ENCODE peak calls at places on chromosomes 12 and 14, in five cellular contexts. T is nephron progenitor cell, N is HFF-Myc, L is HCT116, W is thoracic aorta. X is an unnamed sample.

GRCh38 chr12:61554268-61555008 is 705.8 kb upstream of the USP15 start:
- DNase-seq in T (no peak), N (no peak), L (no peak), W (no peak), X (no peak)

GRCh38 chr12:805022-805632 is 52.7 kb downstream of the WNK1 start:
- DNase-seq in T (no peak), N (no peak), L (no peak), W (no peak), X (no peak)

GRCh38 chr12:9115731-9116689 is at the start of gene A2M:
- DNase-seq in T (no peak), N (no peak), L (no peak), W (peak), X (no peak)

GRCh38 chr12:127628655-127629054 is 638.3 kb upstream of the TMEM132C start:
- DNase-seq in T (no peak), N (peak), L (no peak), W (no peak), X (no peak)

GRCh38 chr12:101697930-101698781 is 716 bp downstream of the CHPT1 start:
- DNase-seq in T (no peak), N (no peak), L (no peak), W (no peak), X (peak)

GRCh38 chr12:75533239-75533638 is 21.8 kb upstream of the KRR1 start:
- DNase-seq in T (no peak), N (no peak), L (no peak), W (no peak), X (no peak)

GRCh38 chr12:13007496-13008233 is 7.6 kb upstream of the HEBP1 start:
- DNase-seq in T (no peak), N (no peak), L (no peak), W (no peak), X (no peak)

GRCh38 chr14:93953739-93954515 is 22.4 kb downstream of the ASB2 start:
- DNase-seq in T (no peak), N (no peak), L (no peak), W (no peak), X (no peak)

GRCh38 chr14:88667555-88668273 is 104.9 kb downstream of the ZC3H14 start:
- DNase-seq in T (peak), N (peak), L (peak), W (no peak), X (peak)

GRCh38 chr14:69711065-69711464 is 55.9 kb upstream of the SRSF5 start:
- DNase-seq in T (no peak), N (no peak), L (no peak), W (no peak), X (no peak)

GRCh38 chr14:69708049-69708448 is 58.9 kb upstream of the SRSF5 start:
- DNase-seq in T (no peak), N (no peak), L (no peak), W (no peak), X (no peak)

GRCh38 chr14:69711471-69712216 is 55.3 kb upstream of the SRSF5 start:
- DNase-seq in T (no peak), N (no peak), L (no peak), W (no peak), X (no peak)

GRCh38 chr14:69710378-69710777 is 56.6 kb upstream of the SRSF5 start:
- DNase-seq in T (no peak), N (no peak), L (no peak), W (no peak), X (no peak)

GRCh38 chr14:69708586-69709169 is 58.3 kb upstream of the SRSF5 start:
- DNase-seq in T (peak), N (no peak), L (no peak), W (no peak), X (no peak)
- TF ChIP-seq CTCF in T (peak), N (peak), L (no peak), W (no peak), X (peak)

GRCh38 chr12:126347421-126347820 is 1282.2 kb downstream of the AACS start:
- DNase-seq in T (no peak), N (no peak), L (no peak), W (no peak), X (no peak)
- TF ChIP-seq CTCF in T (peak), N (peak), L (no peak), W (no peak), X (no peak)

GRCh38 chr12:2693204-2693860 is 101.4 kb upstream of the FKBP4 start:
- DNase-seq in T (no peak), N (no peak), L (peak), W (no peak), X (no peak)
- TF ChIP-seq CTCF in T (no peak), N (peak), L (no peak), W (no peak), X (no peak)

DNA sequence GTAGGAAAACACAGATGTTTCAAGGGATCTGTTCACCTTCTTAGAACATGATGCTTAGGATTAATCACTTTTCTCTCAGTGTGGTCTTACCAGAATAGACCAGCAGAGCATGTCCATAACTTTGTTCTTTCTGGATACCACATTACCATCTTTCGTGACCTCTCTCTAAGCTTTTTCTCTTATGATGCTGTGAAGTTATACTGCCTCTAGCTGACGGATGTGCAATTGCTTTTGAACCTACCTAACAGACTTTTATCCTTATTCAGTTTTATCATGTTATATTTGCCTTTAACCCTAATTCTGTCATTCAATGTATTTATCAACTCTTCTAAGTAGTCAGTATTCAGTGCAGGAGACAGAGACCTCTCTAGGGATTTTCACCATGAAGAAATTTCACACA is 246.7 kb downstream of the DACT1 start:
- DNase-seq in T (no peak), N (no peak), L (no peak), W (no peak), X (no peak)
- TF ChIP-seq CTCF in T (no peak), N (peak), L (no peak), W (no peak), X (peak)

DNA sequence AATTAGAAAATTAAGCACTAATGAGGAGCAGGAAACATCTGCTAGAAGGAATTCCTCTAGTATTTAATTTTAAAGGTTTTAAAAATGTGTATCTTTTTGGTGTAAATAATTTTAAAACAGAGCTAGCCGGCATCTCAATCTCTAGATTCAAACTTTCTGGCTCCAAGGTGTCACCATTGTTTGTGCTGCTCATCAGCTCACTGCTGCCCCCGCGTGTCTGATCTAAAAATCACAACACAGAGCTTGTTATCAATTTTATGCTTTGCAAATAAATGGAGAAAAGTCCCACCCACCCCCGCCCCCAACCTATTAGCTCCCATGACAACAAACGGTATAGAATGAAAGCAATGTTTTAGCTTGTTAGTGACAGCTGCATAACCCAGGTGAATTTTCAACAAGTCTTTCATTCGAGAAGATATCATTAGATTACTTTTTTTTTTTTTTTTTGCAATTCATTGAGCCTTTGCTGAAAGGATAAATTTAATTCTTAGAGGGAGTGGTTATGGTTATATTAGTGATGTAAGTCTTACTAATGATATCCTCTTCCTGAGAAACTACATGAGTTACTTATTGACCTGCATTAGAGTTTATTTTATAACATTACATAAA is 11.3 kb upstream of the ABHD12B start:
- DNase-seq in T (peak), N (peak), L (peak), W (peak), X (peak)
- TF ChIP-seq CTCF in T (peak), N (peak), L (peak), W (peak), X (peak)

DNA sequence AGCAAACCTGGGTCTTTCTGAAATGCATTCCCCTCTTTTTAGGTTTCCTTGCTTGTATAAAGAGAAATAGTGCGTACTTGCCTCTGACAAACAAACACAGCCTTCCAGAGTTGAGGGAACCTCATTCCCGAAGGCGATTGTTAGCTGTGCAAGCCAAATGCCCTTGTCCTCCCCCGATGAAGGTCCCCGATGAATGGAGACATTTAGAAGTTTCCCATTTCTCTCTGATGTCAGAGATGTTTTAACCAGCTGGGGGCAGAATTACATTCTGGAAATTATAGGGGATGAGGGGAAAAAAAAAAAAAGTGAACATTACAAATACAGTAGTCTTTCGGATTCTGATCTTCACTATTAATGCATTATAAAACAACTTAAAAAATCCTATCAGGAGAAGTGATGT is 366.8 kb downstream of the VRK1 start:
- DNase-seq in T (no peak), N (no peak), L (no peak), W (no peak), X (no peak)
- TF ChIP-seq CTCF in T (no peak), N (no peak), L (peak), W (no peak), X (no peak)

GRCh38 chr12:40375076-40375475 is 150.3 kb downstream of the LRRK2 start:
- DNase-seq in T (no peak), N (no peak), L (peak), W (no peak), X (no peak)
- TF ChIP-seq CTCF in T (peak), N (peak), L (peak), W (no peak), X (peak)

DNA sequence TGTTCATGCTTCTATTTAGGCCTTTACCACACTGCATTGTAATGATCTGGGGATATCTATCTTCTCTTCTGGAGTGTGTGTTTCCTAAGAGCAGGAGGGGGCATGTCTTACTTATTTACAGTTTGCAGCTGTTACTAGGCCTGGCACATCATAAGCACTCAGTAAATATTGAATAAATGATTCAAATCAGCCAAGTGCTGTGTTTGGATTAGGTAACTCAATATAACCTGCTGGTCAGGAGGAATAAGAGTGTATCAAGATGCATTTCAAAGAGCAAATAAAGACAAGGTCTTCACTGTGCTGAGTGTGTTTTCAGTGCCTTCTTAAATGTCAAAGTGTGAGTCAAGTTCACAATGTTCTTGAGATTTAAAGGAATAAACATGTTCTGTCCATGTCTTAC is 186.1 kb downstream of the FOXG1 start:
- DNase-seq in T (no peak), N (no peak), L (no peak), W (no peak), X (no peak)
- TF ChIP-seq CTCF in T (no peak), N (no peak), L (no peak), W (no peak), X (no peak)

GRCh38 chr12:7162691-7163114 is 26.8 kb upstream of the PEX5 start:
- DNase-seq in T (peak), N (no peak), L (peak), W (no peak), X (peak)
- TF ChIP-seq CTCF in T (peak), N (peak), L (peak), W (no peak), X (peak)

DNA sequence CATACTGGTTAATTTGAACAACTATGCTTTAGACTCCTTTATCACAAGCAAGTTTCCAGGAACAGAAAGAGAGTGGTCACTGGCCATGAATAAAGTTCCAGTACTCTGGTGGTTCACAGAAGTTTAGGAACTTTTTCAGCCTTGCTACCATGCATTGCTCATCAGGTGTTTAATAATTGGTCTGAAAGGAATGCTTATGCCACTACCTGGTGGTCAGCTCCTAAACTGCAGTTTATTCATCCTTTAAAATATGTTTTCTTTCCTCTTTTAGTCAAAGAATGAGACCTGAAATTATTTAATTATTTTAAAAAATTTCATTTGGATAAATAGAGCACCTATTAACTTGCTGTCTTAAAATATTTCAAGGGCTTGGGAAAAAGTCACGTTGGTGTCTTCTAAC is 260.1 kb upstream of the OR4E1 start:
- DNase-seq in T (no peak), N (no peak), L (no peak), W (no peak), X (no peak)
- TF ChIP-seq CTCF in T (peak), N (no peak), L (peak), W (no peak), X (no peak)